ENCODE peak calls at places on chromosomes 1 and 21, in five cellular contexts. P is smooth muscle cell of the brain vasculature; G is kidney; W is stimulated activated naive CD8-positive, alpha-beta T cell treated with anti-CD3 and anti-CD28 coated beads, Interleukin-15, Interleukin-2, amounts not matched to agents 100 U/mL and 50 U/mL, for 24 hours; D is lower lobe of right lung. Y is an unnamed sample.

GRCh38 chr1:89519779-89520358 is 4.8 kb upstream of the LRRC8B start:
- DNase-seq in P (no peak), G (no peak), W (peak; percentile 29), D (no peak), Y (no peak)

GRCh38 chr1:200590001-200590400 is 30.6 kb downstream of the KIF14 start:
- DNase-seq in P (no peak), G (no peak), W (no peak), D (no peak), Y (no peak)

GRCh38 chr21:36753556-36753955 is 54.6 kb downstream of the SIM2 start:
- DNase-seq in P (no peak), G (no peak), W (no peak), D (no peak), Y (no peak)

GRCh38 chr1:77048615-77049005 is 170.6 kb downstream of the PIGK start:
- DNase-seq in P (no peak), G (no peak), W (no peak), D (no peak), Y (no peak)

GRCh38 chr1:9010781-9011323 is 15.4 kb downstream of the SLC2A7 start:
- DNase-seq in P (no peak), G (no peak), W (no peak), D (peak; percentile 66), Y (no peak)

GRCh38 chr1:161987303-161987702 is 36.4 kb downstream of the OLFML2B start:
- DNase-seq in P (no peak), G (no peak), W (no peak), D (no peak), Y (no peak)

GRCh38 chr1:184910596-184910995 is 63.7 kb downstream of the NIBAN1 start:
- DNase-seq in P (no peak), G (no peak), W (no peak), D (no peak), Y (no peak)

GRCh38 chr21:45032332-45032731 is 42.0 kb upstream of the ADARB1 start:
- DNase-seq in P (no peak), G (peak; percentile 72), W (no peak), D (no peak), Y (no peak)

GRCh38 chr1:202249846-202250245 is 56.2 kb downstream of the LGR6 start:
- DNase-seq in P (no peak), G (peak; percentile 39), W (no peak), D (no peak), Y (no peak)

GRCh38 chr21:33299181-33299752 is 25.5 kb upstream of the IFNAR1 start:
- DNase-seq in P (no peak), G (no peak), W (peak; percentile 44), D (no peak), Y (peak; percentile 37)

GRCh38 chr1:63033211-63033610 is 249.3 kb downstream of the ATG4C start:
- DNase-seq in P (no peak), G (no peak), W (no peak), D (no peak), Y (no peak)

GRCh38 chr1:117284408-117285215 is 73.9 kb upstream of the VTCN1 start:
- DNase-seq in P (peak; percentile 18), G (no peak), W (no peak), D (no peak), Y (peak; percentile 34)

GRCh38 chr21:27740084-27740483 is 773.2 kb upstream of the ADAMTS5 start:
- DNase-seq in P (no peak), G (no peak), W (no peak), D (no peak), Y (no peak)

GRCh38 chr1:192776206-192776605 is 32.6 kb upstream of the RGS2 start:
- DNase-seq in P (no peak), G (no peak), W (no peak), D (no peak), Y (no peak)

GRCh38 chr1:36384542-36385409 is 948 bp downstream of the STK40 start:
- DNase-seq in P (no peak), G (peak; percentile 94), W (peak; percentile 46), D (peak; percentile 90), Y (no peak)

GRCh38 chr1:2050793-2051682 is 827 bp downstream of the PRKCZ start:
- DNase-seq in P (no peak), G (no peak), W (peak; percentile 33), D (no peak), Y (no peak)

GRCh38 chr1:210360852-210361477 is 32.3 kb downstream of the HHAT start:
- DNase-seq in P (peak; percentile 46), G (no peak), W (no peak), D (no peak), Y (no peak)

GRCh38 chr21:21559285-21560045 is 561.3 kb downstream of the NCAM2 start:
- DNase-seq in P (no peak), G (no peak), W (no peak), D (no peak), Y (no peak)

GRCh38 chr1:211323156-211324063 is 3.2 kb upstream of the TRAF5 start:
- DNase-seq in P (no peak), G (no peak), W (peak; percentile 66), D (no peak), Y (no peak)

GRCh38 chr1:219114014-219114413 is 59.7 kb upstream of the LYPLAL1 start:
- DNase-seq in P (no peak), G (no peak), W (no peak), D (no peak), Y (no peak)

GRCh38 chr1:92228401-92228800 is 10.7 kb downstream of the C1orf146 start:
- DNase-seq in P (no peak), G (no peak), W (no peak), D (no peak), Y (no peak)

GRCh38 chr21:15063081-15063820 is 1.5 kb downstream of the NRIP1 start:
- DNase-seq in P (no peak), G (no peak), W (peak; percentile 42), D (no peak), Y (no peak)

GRCh38 chr1:29122987-29123870 is 474 bp downstream of the TMEM200B start:
- DNase-seq in P (no peak), G (peak; percentile 83), W (peak; percentile 48), D (no peak), Y (no peak)

GRCh38 chr1:224733021-224733911 is 117.1 kb downstream of the CNIH3 start:
- DNase-seq in P (no peak), G (no peak), W (no peak), D (no peak), Y (peak; percentile 40)

GRCh38 chr1:206503591-206504362 is 3.6 kb upstream of the RASSF5 start:
- DNase-seq in P (peak; percentile 78), G (no peak), W (peak; percentile 73), D (peak; percentile 78), Y (peak; percentile 73)

GRCh38 chr1:116375884-116376733 is 3.1 kb downstream of the ATP1A1 start:
- DNase-seq in P (no peak), G (peak; percentile 89), W (peak; percentile 64), D (peak; percentile 85), Y (peak; percentile 91)

Y was measured in epithelial cell of prostate.